ENCODE peak calls at places on chromosomes 11 and 22, in four cellular contexts. One of them, this sample, is unnamed.

GRCh38 chr11:8392166-8392565 is 128.5 kb upstream of the LMO1 start:
- DNase-seq in SJSA1: no peak
- DNase-seq in anterior cingulate cortex: no peak
- DNase-seq in substantia nigra: no peak
- DNase-seq in this sample: no peak

GRCh38 chr11:84193706-84194105 is 907.5 kb upstream of the CCDC90B start:
- DNase-seq in anterior cingulate cortex: no peak
- DNase-seq in SJSA1: no peak
- DNase-seq in substantia nigra: no peak
- DNase-seq in this sample: no peak

GRCh38 chr22:45597460-45598192 is 74.0 kb upstream of the ATXN10 start:
- DNase-seq in SJSA1: no peak
- DNase-seq in substantia nigra: no peak
- DNase-seq in anterior cingulate cortex: no peak
- DNase-seq in this sample: no peak

GRCh38 chr11:74248469-74248868 is 63.0 kb downstream of the P4HA3 start:
- DNase-seq in anterior cingulate cortex: no peak
- DNase-seq in SJSA1: no peak
- DNase-seq in substantia nigra: no peak
- DNase-seq in this sample: no peak

GRCh38 chr11:116420770-116421528 is 351.8 kb downstream of the BUD13 start:
- DNase-seq in SJSA1: no peak
- DNase-seq in anterior cingulate cortex: no peak
- DNase-seq in substantia nigra: no peak
- DNase-seq in this sample: no peak

GRCh38 chr11:1694064-1694845 is 2.7 kb upstream of the KRTAP5-6 start:
- DNase-seq in anterior cingulate cortex: peak; percentile 82
- DNase-seq in substantia nigra: peak; percentile 81
- DNase-seq in SJSA1: peak; percentile 72
- DNase-seq in this sample: peak; percentile 50

GRCh38 chr22:19874307-19875060 is 19.8 kb upstream of the GNB1L start:
- DNase-seq in anterior cingulate cortex: no peak
- DNase-seq in SJSA1: no peak
- DNase-seq in substantia nigra: no peak
- DNase-seq in this sample: no peak

GRCh38 chr11:43810929-43811596 is 69.6 kb upstream of the ALKBH3 start:
- DNase-seq in SJSA1: no peak
- DNase-seq in substantia nigra: no peak
- DNase-seq in anterior cingulate cortex: no peak
- DNase-seq in this sample: no peak

GRCh38 chr11:14544611-14545010 is 24.4 kb upstream of the PSMA1 start:
- DNase-seq in substantia nigra: no peak
- DNase-seq in anterior cingulate cortex: no peak
- DNase-seq in SJSA1: no peak
- DNase-seq in this sample: no peak

GRCh38 chr11:83158474-83158786 is 1.5 kb downstream of the PCF11 start:
- DNase-seq in SJSA1: no peak
- DNase-seq in substantia nigra: no peak
- DNase-seq in anterior cingulate cortex: no peak
- DNase-seq in this sample: no peak

GRCh38 chr11:65863889-65864757 is 3.9 kb downstream of the MUS81 start:
- DNase-seq in substantia nigra: no peak
- DNase-seq in anterior cingulate cortex: no peak
- DNase-seq in SJSA1: peak; percentile 56
- DNase-seq in this sample: no peak

GRCh38 chr22:48299124-48299523 is 1528.5 kb downstream of the BRD1 start:
- DNase-seq in SJSA1: no peak
- DNase-seq in anterior cingulate cortex: no peak
- DNase-seq in substantia nigra: no peak
- DNase-seq in this sample: no peak

GRCh38 chr22:22884888-22885840 is 2.5 kb upstream of the IGLL5 start:
- DNase-seq in substantia nigra: no peak
- DNase-seq in anterior cingulate cortex: no peak
- DNase-seq in SJSA1: peak; percentile 23
- DNase-seq in this sample: no peak